ENCODE peak calls at places on chromosomes 1 and 21, in five cellular contexts. One of them, this sample, is unnamed. For H3K4me1, the result is how much of the 10 kb centered on the place peaks cover.

GRCh38 chr1:205339717-205340116 is 17.0 kb downstream of the KLHDC8A start:
- DNase-seq in GM23248: peak
- DNase-seq in MM.1S: no peak
- DNase-seq in HCT116: no peak
- DNase-seq in OCI-LY7: no peak
- DNase-seq in this sample: no peak

GRCh38 chr1:181061891-181062777 is 26.4 kb upstream of the IER5 start:
- DNase-seq in GM23248: peak
- DNase-seq in MM.1S: peak
- DNase-seq in HCT116: no peak
- DNase-seq in OCI-LY7: peak
- DNase-seq in this sample: no peak

GRCh38 chr1:184272178-184272866 is 114.5 kb upstream of the C1orf21 start:
- DNase-seq in GM23248: peak
- DNase-seq in MM.1S: no peak
- DNase-seq in HCT116: no peak
- DNase-seq in OCI-LY7: no peak
- DNase-seq in this sample: no peak

GRCh38 chr1:5858844-5859407 is 133.3 kb downstream of the NPHP4 start:
- DNase-seq in GM23248: no peak
- DNase-seq in MM.1S: no peak
- DNase-seq in HCT116: no peak
- DNase-seq in OCI-LY7: no peak
- DNase-seq in this sample: peak

GRCh38 chr21:33543505-33544129 is 779 bp downstream of the SON start:
- DNase-seq in GM23248: peak
- DNase-seq in MM.1S: no peak
- DNase-seq in HCT116: no peak
- DNase-seq in OCI-LY7: peak
- DNase-seq in this sample: peak

GRCh38 chr1:175090775-175091174 is 23.1 kb downstream of the TNN start:
- DNase-seq in GM23248: no peak
- DNase-seq in MM.1S: no peak
- DNase-seq in HCT116: no peak
- DNase-seq in OCI-LY7: no peak
- DNase-seq in this sample: no peak

GRCh38 chr1:211339631-211340041 is 13.0 kb downstream of the TRAF5 start:
- DNase-seq in GM23248: no peak
- DNase-seq in MM.1S: no peak
- DNase-seq in HCT116: no peak
- DNase-seq in OCI-LY7: no peak
- DNase-seq in this sample: no peak

GRCh38 chr21:35045539-35046222 is 3.4 kb downstream of the RUNX1 start:
- DNase-seq in GM23248: no peak
- DNase-seq in MM.1S: no peak
- DNase-seq in HCT116: no peak
- DNase-seq in OCI-LY7: no peak
- DNase-seq in this sample: no peak

GRCh38 chr1:35294809-35295208 is 26.3 kb downstream of the ZMYM4 start:
- DNase-seq in GM23248: no peak
- DNase-seq in MM.1S: no peak
- DNase-seq in HCT116: no peak
- DNase-seq in OCI-LY7: no peak
- DNase-seq in this sample: no peak

GRCh38 chr21:19844334-19844733 is 1153.9 kb upstream of the NCAM2 start:
- DNase-seq in GM23248: no peak
- DNase-seq in MM.1S: no peak
- DNase-seq in HCT116: no peak
- DNase-seq in OCI-LY7: no peak
- DNase-seq in this sample: no peak

GRCh38 chr1:153535664-153536585 is at the start of gene S100A6:
- DNase-seq in GM23248: peak
- DNase-seq in MM.1S: peak
- DNase-seq in HCT116: peak
- DNase-seq in OCI-LY7: no peak
- DNase-seq in this sample: no peak

GRCh38 chr1:102919659-102920058 is 188.7 kb downstream of the COL11A1 start:
- DNase-seq in GM23248: peak
- DNase-seq in MM.1S: no peak
- DNase-seq in HCT116: no peak
- DNase-seq in OCI-LY7: no peak
- DNase-seq in this sample: no peak

GRCh38 chr1:247111636-247112478 is 7.7 kb upstream of the ZNF669 start:
- DNase-seq in GM23248: peak
- DNase-seq in MM.1S: no peak
- DNase-seq in HCT116: no peak
- DNase-seq in OCI-LY7: no peak
- DNase-seq in this sample: peak

GRCh38 chr1:226425431-226426031 is 17.6 kb upstream of the PARP1 start:
- DNase-seq in GM23248: no peak
- DNase-seq in MM.1S: no peak
- DNase-seq in HCT116: no peak
- DNase-seq in OCI-LY7: peak
- DNase-seq in this sample: no peak

GRCh38 chr1:39499668-39500067 is 8.2 kb downstream of the BMP8A start:
- DNase-seq in GM23248: no peak
- DNase-seq in MM.1S: no peak
- DNase-seq in HCT116: no peak
- DNase-seq in OCI-LY7: no peak
- DNase-seq in this sample: no peak

GRCh38 chr1:208101661-208102431 is 142.3 kb downstream of the PLXNA2 start:
- DNase-seq in GM23248: peak
- DNase-seq in MM.1S: no peak
- DNase-seq in HCT116: no peak
- DNase-seq in OCI-LY7: no peak
- DNase-seq in this sample: peak

GRCh38 chr1:113146242-113147072 is 73.5 kb downstream of the LRIG2 start:
- DNase-seq in GM23248: peak
- DNase-seq in MM.1S: no peak
- DNase-seq in HCT116: no peak
- DNase-seq in OCI-LY7: no peak
- DNase-seq in this sample: no peak

GRCh38 chr1:49556676-49557234 is 467.0 kb downstream of the AGBL4 start:
- DNase-seq in GM23248: no peak
- DNase-seq in MM.1S: no peak
- DNase-seq in HCT116: no peak
- DNase-seq in OCI-LY7: no peak
- DNase-seq in this sample: no peak

GRCh38 chr1:221548942-221549341 is 192.9 kb downstream of the DUSP10 start:
- DNase-seq in GM23248: no peak
- DNase-seq in MM.1S: no peak
- DNase-seq in HCT116: no peak
- DNase-seq in OCI-LY7: no peak
- DNase-seq in this sample: no peak

DNA sequence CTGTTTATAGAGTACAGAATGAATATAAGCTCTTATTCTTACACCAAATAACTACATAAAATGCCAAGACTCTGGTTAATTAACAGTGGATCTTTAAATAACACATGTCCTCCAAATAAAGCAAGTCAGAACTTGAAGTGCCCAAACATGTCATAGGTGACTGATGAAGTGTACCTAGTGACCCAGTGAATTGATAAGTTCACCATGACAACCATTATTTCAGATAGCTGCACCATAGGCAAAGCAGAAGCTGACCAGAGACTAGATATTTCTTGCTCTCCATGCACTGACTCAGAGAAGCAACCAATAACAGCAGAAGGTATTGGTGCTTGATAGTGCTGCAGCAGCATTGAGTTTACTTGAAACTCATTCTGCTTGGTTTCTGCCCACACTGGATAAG is 192.1 kb downstream of the DUSP10 start:
- DNase-seq in GM23248: no peak
- DNase-seq in MM.1S: no peak
- DNase-seq in HCT116: no peak
- DNase-seq in OCI-LY7: no peak
- DNase-seq in this sample: no peak
- H3K4me1 ChIP-seq in GM23248: under half
- H3K4me1 ChIP-seq in MM.1S: under half
- H3K4me1 ChIP-seq in HCT116: under half
- H3K4me1 ChIP-seq in OCI-LY7: under half
- H3K4me1 ChIP-seq in this sample: under half

GRCh38 chr1:50979964-50980363 is 9.9 kb downstream of the CDKN2C start:
- DNase-seq in GM23248: no peak
- DNase-seq in MM.1S: no peak
- DNase-seq in HCT116: no peak
- DNase-seq in OCI-LY7: no peak
- DNase-seq in this sample: no peak
- H3K27ac ChIP-seq in GM23248: no peak
- H3K27ac ChIP-seq in MM.1S: no peak
- H3K27ac ChIP-seq in HCT116: no peak
- H3K27ac ChIP-seq in OCI-LY7: no peak
- H3K27ac ChIP-seq in this sample: no peak

GRCh38 chr1:193417945-193418744 is 231.7 kb upstream of the B3GALT2 start:
- DNase-seq in GM23248: peak
- DNase-seq in MM.1S: peak
- DNase-seq in HCT116: no peak
- DNase-seq in OCI-LY7: no peak
- DNase-seq in this sample: no peak
- TF ChIP-seq EZH2phosphoT487 in GM23248: no peak
- TF ChIP-seq EZH2phosphoT487 in MM.1S: no peak
- TF ChIP-seq EZH2phosphoT487 in HCT116: no peak
- TF ChIP-seq EZH2phosphoT487 in OCI-LY7: no peak
- TF ChIP-seq EZH2phosphoT487 in this sample: no peak

DNA sequence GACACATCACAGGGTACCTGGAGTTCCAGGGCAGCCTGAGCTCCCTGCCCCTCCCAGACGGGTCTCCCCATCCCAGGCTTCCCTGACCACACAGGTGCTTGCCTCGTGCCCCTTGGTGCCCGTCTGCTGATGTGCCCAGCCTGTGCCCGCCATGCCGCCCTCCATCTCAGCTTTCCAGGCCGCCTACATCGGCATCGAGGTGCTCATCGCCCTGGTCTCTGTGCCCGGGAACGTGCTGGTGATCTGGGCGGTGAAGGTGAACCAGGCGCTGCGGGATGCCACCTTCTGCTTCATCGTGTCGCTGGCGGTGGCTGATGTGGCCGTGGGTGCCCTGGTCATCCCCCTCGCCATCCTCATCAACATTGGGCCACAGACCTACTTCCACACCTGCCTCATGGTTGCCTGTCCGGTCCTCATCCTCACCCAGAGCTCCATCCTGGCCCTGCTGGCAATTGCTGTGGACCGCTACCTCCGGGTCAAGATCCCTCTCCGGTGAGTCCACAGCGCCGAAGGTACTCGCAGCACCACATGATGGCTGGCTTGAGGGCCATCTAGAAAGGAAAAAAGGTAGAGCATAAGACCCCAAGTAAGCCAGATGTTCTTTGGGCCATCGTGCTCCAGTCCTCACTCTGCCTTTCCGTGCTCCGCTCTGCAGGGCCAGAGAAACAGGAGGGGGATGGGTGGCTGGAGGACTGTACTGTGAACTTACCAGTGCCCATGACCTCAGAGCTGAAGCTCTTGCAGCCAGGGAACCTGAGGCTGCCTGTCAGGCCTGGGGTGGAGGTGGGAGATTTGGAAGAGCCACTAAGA is 1.4 kb downstream of the ADORA1 start:
- DNase-seq in GM23248: no peak
- DNase-seq in MM.1S: no peak
- DNase-seq in HCT116: no peak
- DNase-seq in OCI-LY7: no peak
- DNase-seq in this sample: no peak
- H3K4me1 ChIP-seq in GM23248: under half
- H3K4me1 ChIP-seq in MM.1S: under half
- H3K4me1 ChIP-seq in HCT116: half or more
- H3K4me1 ChIP-seq in OCI-LY7: under half
- H3K4me1 ChIP-seq in this sample: under half

GRCh38 chr1:236010443-236010842 is 54.4 kb downstream of the NID1 start:
- DNase-seq in GM23248: peak
- DNase-seq in MM.1S: no peak
- DNase-seq in HCT116: no peak
- DNase-seq in OCI-LY7: no peak
- DNase-seq in this sample: no peak

GRCh38 chr1:236007781-236008180 is 57.1 kb downstream of the NID1 start:
- DNase-seq in GM23248: no peak
- DNase-seq in MM.1S: no peak
- DNase-seq in HCT116: no peak
- DNase-seq in OCI-LY7: no peak
- DNase-seq in this sample: no peak

GRCh38 chr1:236009193-236009592 is 55.7 kb downstream of the NID1 start:
- DNase-seq in GM23248: no peak
- DNase-seq in MM.1S: no peak
- DNase-seq in HCT116: no peak
- DNase-seq in OCI-LY7: no peak
- DNase-seq in this sample: no peak

GRCh38 chr1:236011641-236012040 is 53.2 kb downstream of the NID1 start:
- DNase-seq in GM23248: no peak
- DNase-seq in MM.1S: no peak
- DNase-seq in HCT116: no peak
- DNase-seq in OCI-LY7: no peak
- DNase-seq in this sample: no peak

DNA sequence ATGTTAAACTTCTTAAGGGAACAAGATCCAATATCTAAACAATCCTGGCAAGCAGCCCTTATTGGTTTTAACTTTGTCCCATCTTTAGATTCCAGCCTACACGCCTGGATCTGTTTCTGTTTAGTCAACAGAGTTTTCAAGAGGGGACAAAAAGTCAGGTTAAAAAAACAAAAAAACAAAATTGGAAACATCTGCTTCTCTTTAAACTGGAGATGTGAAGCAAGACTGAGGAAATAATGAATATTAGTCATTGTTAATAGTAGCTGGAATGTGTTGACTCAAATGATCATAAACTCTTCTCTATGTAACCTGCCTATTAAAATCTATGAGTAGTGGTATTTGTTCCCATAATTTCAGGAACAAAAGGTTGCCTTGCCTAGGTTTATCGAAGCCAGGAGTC is 55.0 kb downstream of the NID1 start:
- DNase-seq in GM23248: peak
- DNase-seq in MM.1S: no peak
- DNase-seq in HCT116: no peak
- DNase-seq in OCI-LY7: no peak
- DNase-seq in this sample: no peak
- H3K27ac ChIP-seq in GM23248: peak
- H3K27ac ChIP-seq in MM.1S: no peak
- H3K27ac ChIP-seq in HCT116: no peak
- H3K27ac ChIP-seq in OCI-LY7: no peak
- H3K27ac ChIP-seq in this sample: no peak

GRCh38 chr1:67711150-67711849 is 26.3 kb downstream of the GADD45A start:
- DNase-seq in GM23248: no peak
- DNase-seq in MM.1S: no peak
- DNase-seq in HCT116: no peak
- DNase-seq in OCI-LY7: no peak
- DNase-seq in this sample: no peak

GRCh38 chr1:67711850-67712202 is 26.8 kb downstream of the GADD45A start:
- DNase-seq in GM23248: no peak
- DNase-seq in MM.1S: no peak
- DNase-seq in HCT116: no peak
- DNase-seq in OCI-LY7: peak
- DNase-seq in this sample: no peak

GRCh38 chr1:67715819-67716218 is 30.8 kb downstream of the GADD45A start:
- DNase-seq in GM23248: no peak
- DNase-seq in MM.1S: no peak
- DNase-seq in HCT116: no peak
- DNase-seq in OCI-LY7: no peak
- DNase-seq in this sample: no peak

GRCh38 chr1:67710417-67710816 is 25.4 kb downstream of the GADD45A start:
- DNase-seq in GM23248: peak
- DNase-seq in MM.1S: no peak
- DNase-seq in HCT116: no peak
- DNase-seq in OCI-LY7: no peak
- DNase-seq in this sample: no peak

GRCh38 chr1:67713071-67713806 is 28.2 kb downstream of the GADD45A start:
- DNase-seq in GM23248: peak
- DNase-seq in MM.1S: no peak
- DNase-seq in HCT116: peak
- DNase-seq in OCI-LY7: peak
- DNase-seq in this sample: no peak
- TF ChIP-seq EZH2phosphoT487 in GM23248: no peak
- TF ChIP-seq EZH2phosphoT487 in MM.1S: no peak
- TF ChIP-seq EZH2phosphoT487 in HCT116: no peak
- TF ChIP-seq EZH2phosphoT487 in OCI-LY7: no peak
- TF ChIP-seq EZH2phosphoT487 in this sample: no peak

GRCh38 chr1:2804628-2805351 is 3.3 kb upstream of the TTC34 start:
- DNase-seq in GM23248: no peak
- DNase-seq in MM.1S: no peak
- DNase-seq in HCT116: no peak
- DNase-seq in OCI-LY7: no peak
- DNase-seq in this sample: no peak
- H3K4me1 ChIP-seq in GM23248: under half
- H3K4me1 ChIP-seq in MM.1S: under half
- H3K4me1 ChIP-seq in HCT116: under half
- H3K4me1 ChIP-seq in OCI-LY7: under half
- H3K4me1 ChIP-seq in this sample: under half